ENCODE peak calls at places on chromosomes 3 and 15, in seven cellular contexts. A, I, T, H, K, Z and U are unnamed samples.
A peak's percentile ranks its signal among the peaks of the same experiment; 100 is the strongest.

GRCh38 chr15:92822216-92823144 is 77.6 kb upstream of the CHD2 start:
- DNase-seq in A (no peak), I (no peak), T (no peak), H (no peak), K (no peak), Z (no peak), U (no peak)

GRCh38 chr3:15387171-15387581 is 40.2 kb downstream of the METTL6 start:
- DNase-seq in A (no peak), I (peak; percentile 11), T (no peak), H (no peak), K (no peak), Z (no peak), U (no peak)

GRCh38 chr15:45441686-45442085 is 63.3 kb upstream of the GATM start:
- DNase-seq in A (no peak), I (no peak), T (no peak), H (peak; percentile 49), K (no peak), Z (no peak), U (no peak)

GRCh38 chr3:129556890-129557736 is 14.1 kb downstream of the H1-8 start:
- DNase-seq in A (peak; percentile 49), I (peak; percentile 86), T (peak; percentile 86), H (no peak), K (no peak), Z (no peak), U (no peak)

GRCh38 chr3:146589899-146590508 is 15.1 kb downstream of the PLSCR5 start:
- DNase-seq in A (no peak), I (peak; percentile 54), T (no peak), H (peak; percentile 68), K (peak; percentile 40), Z (no peak), U (peak; percentile 39)

GRCh38 chr15:56969265-56969895 is 50.9 kb downstream of the TCF12 start:
- DNase-seq in A (no peak), I (no peak), T (no peak), H (no peak), K (no peak), Z (no peak), U (no peak)

GRCh38 chr3:36944641-36945270 is at the start of gene TRANK1:
- DNase-seq in A (peak; percentile 63), I (peak; percentile 60), T (peak; percentile 87), H (peak; percentile 15), K (peak; percentile 77), Z (peak; percentile 89), U (peak; percentile 56)

GRCh38 chr3:98971183-98971681 is 69.7 kb upstream of the DCBLD2 start:
- DNase-seq in A (no peak), I (peak; percentile 63), T (no peak), H (no peak), K (no peak), Z (no peak), U (no peak)

GRCh38 chr3:31880020-31880419 is 101.0 kb downstream of the OSBPL10 start:
- DNase-seq in A (no peak), I (peak; percentile 27), T (no peak), H (no peak), K (peak; percentile 33), Z (peak; percentile 78), U (peak; percentile 9)

GRCh38 chr3:139309880-139310279 is 33.9 kb upstream of the MRPS22 start:
- DNase-seq in A (no peak), I (peak; percentile 48), T (no peak), H (no peak), K (no peak), Z (no peak), U (no peak)

GRCh38 chr3:111862974-111863373 is 3.9 kb downstream of the PHLDB2 start:
- DNase-seq in A (no peak), I (no peak), T (no peak), H (no peak), K (no peak), Z (no peak), U (no peak)

GRCh38 chr3:87580782-87581181 is 304.4 kb upstream of the POU1F1 start:
- DNase-seq in A (no peak), I (no peak), T (no peak), H (no peak), K (no peak), Z (no peak), U (no peak)
- H3K4me3 ChIP-seq in A (no peak overlapping the region), I (no peak overlapping the region), T (no peak overlapping the region), H (no peak overlapping the region), K (no peak overlapping the region), Z (no peak overlapping the region), U (no peak overlapping the region)

GRCh38 chr3:157132341-157132740 is 27.6 kb downstream of the CCNL1 start:
- DNase-seq in A (no peak), I (no peak), T (no peak), H (no peak), K (no peak), Z (no peak), U (no peak)

GRCh38 chr3:157129782-157130137 is 30.2 kb downstream of the CCNL1 start:
- DNase-seq in A (no peak), I (no peak), T (peak; percentile 69), H (no peak), K (no peak), Z (no peak), U (peak; percentile 45)

GRCh38 chr3:157131861-157132260 is 28.1 kb downstream of the CCNL1 start:
- DNase-seq in A (no peak), I (no peak), T (no peak), H (no peak), K (no peak), Z (no peak), U (no peak)

GRCh38 chr3:157130138-157130880 is 29.6 kb downstream of the CCNL1 start:
- DNase-seq in A (peak; percentile 45), I (peak; percentile 83), T (peak; percentile 76), H (peak; percentile 85), K (peak; percentile 58), Z (peak; percentile 84), U (peak; percentile 89)

GRCh38 chr3:157130881-157131251 is 29.1 kb downstream of the CCNL1 start:
- DNase-seq in A (no peak), I (no peak), T (no peak), H (no peak), K (no peak), Z (no peak), U (no peak)
- H3K4me3 ChIP-seq in A (peak overlapping the region; percentile 50), I (no peak overlapping the region), T (no peak overlapping the region), H (no peak overlapping the region), K (no peak overlapping the region), Z (no peak overlapping the region), U (no peak overlapping the region)

GRCh38 chr3:23324745-23325144 is 121.6 kb downstream of the UBE2E2 start:
- DNase-seq in A (no peak), I (peak; percentile 57), T (no peak), H (no peak), K (peak; percentile 7), Z (no peak), U (no peak)
- H3K4me3 ChIP-seq in A (no peak overlapping the region), I (no peak overlapping the region), T (no peak overlapping the region), H (no peak overlapping the region), K (no peak overlapping the region), Z (no peak overlapping the region), U (no peak overlapping the region)

DNA sequence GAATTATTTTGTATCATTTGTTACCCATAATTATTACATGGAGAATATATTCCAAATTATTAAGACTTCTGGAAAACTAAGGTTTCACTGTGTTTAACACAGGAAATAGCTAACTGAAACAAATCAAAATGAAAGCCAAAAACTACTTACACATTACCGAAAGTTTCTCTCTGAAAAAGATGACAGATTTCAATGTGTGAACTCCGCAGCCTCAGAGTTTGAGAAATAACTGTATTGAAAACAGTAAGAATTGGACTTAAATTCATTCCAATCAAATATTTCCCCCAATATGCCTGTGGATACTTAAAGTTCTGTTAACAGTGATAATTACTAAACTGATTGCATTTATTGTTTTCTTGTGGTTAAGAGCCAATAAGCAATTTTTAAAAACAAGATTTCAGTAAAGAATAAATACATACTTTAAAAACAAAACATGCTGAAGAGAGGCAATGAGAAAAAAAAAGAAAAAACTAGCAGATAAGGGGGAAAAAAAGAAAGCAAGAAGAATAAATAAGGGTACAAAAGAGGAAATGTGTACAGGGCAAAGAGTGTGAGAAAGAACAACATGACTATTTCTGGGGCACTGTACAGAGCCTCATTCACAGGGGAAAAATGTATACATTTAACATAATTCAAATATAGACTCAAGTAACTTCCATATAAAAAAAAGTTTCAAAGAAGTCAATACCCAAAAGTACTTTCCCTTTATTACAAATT is 30.7 kb downstream of the DENND4A start:
- DNase-seq in A (no peak), I (no peak), T (no peak), H (no peak), K (no peak), Z (no peak), U (no peak)
- H3K4me3 ChIP-seq in A (no peak overlapping the region), I (no peak overlapping the region), T (no peak overlapping the region), H (no peak overlapping the region), K (no peak overlapping the region), Z (no peak overlapping the region), U (no peak overlapping the region)